ENCODE peak calls at places on chromosomes 6 and 20, in nine cellular contexts. One of them, this sample, is unnamed.
A peak's percentile ranks its signal among the peaks of the same experiment; 100 is the strongest.

GRCh38 chr6:128415387-128415786 is 105.0 kb downstream of the PTPRK start:
- DNase-seq in thoracic aorta: no peak
- DNase-seq in progenitor cell of endocrine pancreas: no peak
- DNase-seq in BJ: no peak
- DNase-seq in upper lobe of right lung: no peak
- DNase-seq in CD8-positive, alpha-beta T cell: no peak
- DNase-seq in IMR-90: no peak
- DNase-seq in LNCaP clone FGC: no peak
- DNase-seq in lower lobe of right lung: no peak
- DNase-seq in this sample: no peak

GRCh38 chr6:77361018-77361417 is 102.3 kb downstream of the HTR1B start:
- DNase-seq in thoracic aorta: no peak
- DNase-seq in progenitor cell of endocrine pancreas: no peak
- DNase-seq in BJ: no peak
- DNase-seq in upper lobe of right lung: no peak
- DNase-seq in CD8-positive, alpha-beta T cell: no peak
- DNase-seq in IMR-90: no peak
- DNase-seq in LNCaP clone FGC: no peak
- DNase-seq in lower lobe of right lung: no peak
- DNase-seq in this sample: no peak

GRCh38 chr6:31363809-31364208 is 6.8 kb upstream of the HLA-B start:
- DNase-seq in thoracic aorta: no peak
- DNase-seq in progenitor cell of endocrine pancreas: no peak
- DNase-seq in BJ: no peak
- DNase-seq in upper lobe of right lung: no peak
- DNase-seq in CD8-positive, alpha-beta T cell: no peak
- DNase-seq in IMR-90: no peak
- DNase-seq in LNCaP clone FGC: no peak
- DNase-seq in lower lobe of right lung: no peak
- DNase-seq in this sample: no peak

GRCh38 chr20:4243071-4243470 is 227.7 kb upstream of the RNF24 start:
- DNase-seq in thoracic aorta: no peak
- DNase-seq in progenitor cell of endocrine pancreas: no peak
- DNase-seq in BJ: no peak
- DNase-seq in upper lobe of right lung: no peak
- DNase-seq in CD8-positive, alpha-beta T cell: no peak
- DNase-seq in IMR-90: no peak
- DNase-seq in LNCaP clone FGC: no peak
- DNase-seq in lower lobe of right lung: no peak
- DNase-seq in this sample: no peak

GRCh38 chr6:37868447-37868825 is 48.9 kb downstream of the ZFAND3 start:
- DNase-seq in thoracic aorta: no peak
- DNase-seq in progenitor cell of endocrine pancreas: no peak
- DNase-seq in BJ: peak; percentile 17
- DNase-seq in upper lobe of right lung: no peak
- DNase-seq in CD8-positive, alpha-beta T cell: no peak
- DNase-seq in IMR-90: peak; percentile 59
- DNase-seq in LNCaP clone FGC: no peak
- DNase-seq in lower lobe of right lung: no peak
- DNase-seq in this sample: no peak

GRCh38 chr6:98927534-98927933 is 20.2 kb downstream of the FBXL4 start:
- DNase-seq in thoracic aorta: no peak
- DNase-seq in progenitor cell of endocrine pancreas: no peak
- DNase-seq in BJ: no peak
- DNase-seq in upper lobe of right lung: no peak
- DNase-seq in CD8-positive, alpha-beta T cell: no peak
- DNase-seq in IMR-90: no peak
- DNase-seq in LNCaP clone FGC: no peak
- DNase-seq in lower lobe of right lung: no peak
- DNase-seq in this sample: no peak

GRCh38 chr20:51757226-51757625 is 11.0 kb downstream of the ATP9A start:
- DNase-seq in thoracic aorta: no peak
- DNase-seq in progenitor cell of endocrine pancreas: no peak
- DNase-seq in BJ: no peak
- DNase-seq in upper lobe of right lung: no peak
- DNase-seq in CD8-positive, alpha-beta T cell: no peak
- DNase-seq in IMR-90: no peak
- DNase-seq in LNCaP clone FGC: peak; percentile 54
- DNase-seq in lower lobe of right lung: no peak
- DNase-seq in this sample: no peak

GRCh38 chr20:58634121-58634817 is 16.8 kb upstream of the STX16 start:
- DNase-seq in thoracic aorta: no peak
- DNase-seq in progenitor cell of endocrine pancreas: no peak
- DNase-seq in BJ: no peak
- DNase-seq in upper lobe of right lung: peak; percentile 28
- DNase-seq in CD8-positive, alpha-beta T cell: peak; percentile 25
- DNase-seq in IMR-90: peak; percentile 92
- DNase-seq in LNCaP clone FGC: no peak
- DNase-seq in lower lobe of right lung: no peak
- DNase-seq in this sample: no peak

GRCh38 chr6:148455225-148455624 is 112.6 kb downstream of the SASH1 start:
- DNase-seq in thoracic aorta: no peak
- DNase-seq in progenitor cell of endocrine pancreas: no peak
- DNase-seq in BJ: no peak
- DNase-seq in upper lobe of right lung: no peak
- DNase-seq in CD8-positive, alpha-beta T cell: no peak
- DNase-seq in IMR-90: peak; percentile 90
- DNase-seq in LNCaP clone FGC: no peak
- DNase-seq in lower lobe of right lung: no peak
- DNase-seq in this sample: no peak

GRCh38 chr20:21523398-21523868 is 9.6 kb upstream of the NKX2-2 start:
- DNase-seq in thoracic aorta: no peak
- DNase-seq in progenitor cell of endocrine pancreas: no peak
- DNase-seq in BJ: no peak
- DNase-seq in upper lobe of right lung: no peak
- DNase-seq in CD8-positive, alpha-beta T cell: no peak
- DNase-seq in IMR-90: no peak
- DNase-seq in LNCaP clone FGC: no peak
- DNase-seq in lower lobe of right lung: no peak
- DNase-seq in this sample: peak; percentile 57

GRCh38 chr6:20877008-20877937 is 343.0 kb downstream of the CDKAL1 start:
- DNase-seq in thoracic aorta: peak; percentile 25
- DNase-seq in progenitor cell of endocrine pancreas: no peak
- DNase-seq in BJ: peak; percentile 80
- DNase-seq in upper lobe of right lung: peak; percentile 64
- DNase-seq in CD8-positive, alpha-beta T cell: no peak
- DNase-seq in IMR-90: peak; percentile 97
- DNase-seq in LNCaP clone FGC: no peak
- DNase-seq in lower lobe of right lung: no peak
- DNase-seq in this sample: no peak

GRCh38 chr20:4261333-4262284 is 246.3 kb upstream of the RNF24 start:
- DNase-seq in thoracic aorta: no peak
- DNase-seq in progenitor cell of endocrine pancreas: no peak
- DNase-seq in BJ: no peak
- DNase-seq in upper lobe of right lung: no peak
- DNase-seq in CD8-positive, alpha-beta T cell: no peak
- DNase-seq in IMR-90: peak; percentile 56
- DNase-seq in LNCaP clone FGC: no peak
- DNase-seq in lower lobe of right lung: no peak
- DNase-seq in this sample: no peak

GRCh38 chr6:33904050-33904827 is 100.4 kb upstream of the MLN start:
- DNase-seq in thoracic aorta: no peak
- DNase-seq in progenitor cell of endocrine pancreas: no peak
- DNase-seq in BJ: no peak
- DNase-seq in upper lobe of right lung: peak; percentile 63
- DNase-seq in CD8-positive, alpha-beta T cell: peak; percentile 78
- DNase-seq in IMR-90: no peak
- DNase-seq in LNCaP clone FGC: no peak
- DNase-seq in lower lobe of right lung: peak; percentile 34
- DNase-seq in this sample: no peak

GRCh38 chr20:21323640-21324039 is 20.5 kb downstream of the XRN2 start:
- DNase-seq in thoracic aorta: no peak
- DNase-seq in progenitor cell of endocrine pancreas: no peak
- DNase-seq in BJ: peak; percentile 19
- DNase-seq in upper lobe of right lung: no peak
- DNase-seq in CD8-positive, alpha-beta T cell: no peak
- DNase-seq in IMR-90: peak; percentile 86
- DNase-seq in LNCaP clone FGC: peak; percentile 31
- DNase-seq in lower lobe of right lung: no peak
- DNase-seq in this sample: no peak

GRCh38 chr6:5094327-5094726 is 9.2 kb downstream of the PPP1R3G start:
- DNase-seq in thoracic aorta: no peak
- DNase-seq in progenitor cell of endocrine pancreas: no peak
- DNase-seq in BJ: peak; percentile 94
- DNase-seq in upper lobe of right lung: no peak
- DNase-seq in CD8-positive, alpha-beta T cell: no peak
- DNase-seq in IMR-90: peak; percentile 98
- DNase-seq in LNCaP clone FGC: no peak
- DNase-seq in lower lobe of right lung: no peak
- DNase-seq in this sample: no peak

GRCh38 chr6:109351231-109352132 is 30.8 kb downstream of the CD164 start:
- DNase-seq in thoracic aorta: no peak
- DNase-seq in progenitor cell of endocrine pancreas: no peak
- DNase-seq in BJ: no peak
- DNase-seq in upper lobe of right lung: no peak
- DNase-seq in CD8-positive, alpha-beta T cell: no peak
- DNase-seq in IMR-90: no peak
- DNase-seq in LNCaP clone FGC: no peak
- DNase-seq in lower lobe of right lung: no peak
- DNase-seq in this sample: no peak

GRCh38 chr6:144939926-144940325 is 654.8 kb downstream of the UTRN start:
- DNase-seq in thoracic aorta: no peak
- DNase-seq in progenitor cell of endocrine pancreas: no peak
- DNase-seq in BJ: no peak
- DNase-seq in upper lobe of right lung: no peak
- DNase-seq in CD8-positive, alpha-beta T cell: no peak
- DNase-seq in IMR-90: peak; percentile 54
- DNase-seq in LNCaP clone FGC: no peak
- DNase-seq in lower lobe of right lung: no peak
- DNase-seq in this sample: no peak

GRCh38 chr6:5765141-5765760 is 241.5 kb downstream of the NRN1 start:
- DNase-seq in thoracic aorta: no peak
- DNase-seq in progenitor cell of endocrine pancreas: no peak
- DNase-seq in BJ: no peak
- DNase-seq in upper lobe of right lung: no peak
- DNase-seq in CD8-positive, alpha-beta T cell: no peak
- DNase-seq in IMR-90: no peak
- DNase-seq in LNCaP clone FGC: no peak
- DNase-seq in lower lobe of right lung: no peak
- DNase-seq in this sample: no peak

GRCh38 chr6:111417181-111417585 is 65.8 kb downstream of the REV3L start:
- DNase-seq in thoracic aorta: no peak
- DNase-seq in progenitor cell of endocrine pancreas: no peak
- DNase-seq in BJ: no peak
- DNase-seq in upper lobe of right lung: no peak
- DNase-seq in CD8-positive, alpha-beta T cell: no peak
- DNase-seq in IMR-90: peak; percentile 17
- DNase-seq in LNCaP clone FGC: peak; percentile 50
- DNase-seq in lower lobe of right lung: no peak
- DNase-seq in this sample: no peak

GRCh38 chr6:45460166-45460565 is 82.4 kb upstream of the SUPT3H start:
- DNase-seq in thoracic aorta: no peak
- DNase-seq in progenitor cell of endocrine pancreas: no peak
- DNase-seq in BJ: no peak
- DNase-seq in upper lobe of right lung: no peak
- DNase-seq in CD8-positive, alpha-beta T cell: no peak
- DNase-seq in IMR-90: no peak
- DNase-seq in LNCaP clone FGC: no peak
- DNase-seq in lower lobe of right lung: no peak
- DNase-seq in this sample: no peak
- TF ChIP-seq CTCF in thoracic aorta: no peak
- TF ChIP-seq CTCF in progenitor cell of endocrine pancreas: no peak
- TF ChIP-seq CTCF in BJ: no peak
- TF ChIP-seq CTCF in upper lobe of right lung: no peak
- TF ChIP-seq CTCF in CD8-positive, alpha-beta T cell: no peak
- TF ChIP-seq CTCF in IMR-90: no peak
- TF ChIP-seq CTCF in LNCaP clone FGC: no peak
- TF ChIP-seq CTCF in lower lobe of right lung: no peak
- TF ChIP-seq CTCF in this sample: no peak

GRCh38 chr20:50320910-50321796 is 130.5 kb downstream of the CEBPB start:
- DNase-seq in thoracic aorta: peak; percentile 80
- DNase-seq in progenitor cell of endocrine pancreas: peak; percentile 41
- DNase-seq in BJ: peak; percentile 83
- DNase-seq in upper lobe of right lung: peak; percentile 96
- DNase-seq in CD8-positive, alpha-beta T cell: no peak
- DNase-seq in IMR-90: peak; percentile 97
- DNase-seq in LNCaP clone FGC: no peak
- DNase-seq in lower lobe of right lung: peak; percentile 93
- DNase-seq in this sample: peak; percentile 89
- TF ChIP-seq CTCF in thoracic aorta: no peak
- TF ChIP-seq CTCF in progenitor cell of endocrine pancreas: no peak
- TF ChIP-seq CTCF in BJ: no peak
- TF ChIP-seq CTCF in upper lobe of right lung: no peak
- TF ChIP-seq CTCF in CD8-positive, alpha-beta T cell: no peak
- TF ChIP-seq CTCF in IMR-90: no peak
- TF ChIP-seq CTCF in LNCaP clone FGC: no peak
- TF ChIP-seq CTCF in lower lobe of right lung: no peak
- TF ChIP-seq CTCF in this sample: no peak

DNA sequence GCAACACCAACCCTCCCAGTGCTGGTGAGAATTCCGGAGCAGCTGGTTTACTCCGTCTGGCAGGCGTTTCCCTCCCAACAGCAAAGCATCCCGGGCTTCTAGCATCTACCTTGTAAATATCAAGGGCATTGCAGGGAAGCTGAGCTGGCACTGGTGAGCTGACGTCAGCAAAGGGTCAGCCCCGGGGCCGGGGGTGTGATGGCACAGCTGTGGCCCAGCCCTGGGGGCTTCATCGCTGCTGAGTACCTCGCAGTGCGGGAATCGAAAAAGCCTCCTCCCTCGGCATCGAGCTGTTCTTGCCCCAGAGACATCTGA is 16.9 kb upstream of the CHRNA4 start:
- DNase-seq in thoracic aorta: no peak
- DNase-seq in progenitor cell of endocrine pancreas: no peak
- DNase-seq in BJ: no peak
- DNase-seq in upper lobe of right lung: no peak
- DNase-seq in CD8-positive, alpha-beta T cell: no peak
- DNase-seq in IMR-90: no peak
- DNase-seq in LNCaP clone FGC: no peak
- DNase-seq in lower lobe of right lung: no peak
- DNase-seq in this sample: no peak
- TF ChIP-seq CTCF in thoracic aorta: no peak
- TF ChIP-seq CTCF in progenitor cell of endocrine pancreas: no peak
- TF ChIP-seq CTCF in BJ: no peak
- TF ChIP-seq CTCF in upper lobe of right lung: no peak
- TF ChIP-seq CTCF in CD8-positive, alpha-beta T cell: no peak
- TF ChIP-seq CTCF in IMR-90: no peak
- TF ChIP-seq CTCF in LNCaP clone FGC: no peak
- TF ChIP-seq CTCF in lower lobe of right lung: no peak
- TF ChIP-seq CTCF in this sample: no peak

GRCh38 chr6:68317366-68317765 is 317.7 kb upstream of the ADGRB3 start:
- DNase-seq in thoracic aorta: no peak
- DNase-seq in progenitor cell of endocrine pancreas: no peak
- DNase-seq in BJ: no peak
- DNase-seq in upper lobe of right lung: no peak
- DNase-seq in CD8-positive, alpha-beta T cell: no peak
- DNase-seq in IMR-90: no peak
- DNase-seq in LNCaP clone FGC: no peak
- DNase-seq in lower lobe of right lung: no peak
- DNase-seq in this sample: no peak

DNA sequence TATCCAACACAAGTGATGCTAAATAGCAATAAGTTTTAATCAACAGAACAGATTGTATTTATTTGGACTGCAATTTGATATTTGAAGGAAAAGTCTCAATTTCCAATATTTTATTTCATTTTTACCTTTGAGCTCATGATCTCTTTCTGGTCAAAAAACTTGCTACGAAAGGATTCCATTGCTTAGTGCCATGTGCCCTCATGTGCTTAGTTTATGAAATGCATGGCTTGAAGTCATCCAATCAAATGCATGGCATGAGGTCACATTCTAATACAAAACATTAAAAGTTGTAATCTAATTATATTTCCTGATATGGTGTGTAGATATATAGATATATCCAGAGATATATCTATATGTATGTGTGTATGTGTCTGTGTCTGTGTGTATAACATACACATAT is 321.2 kb upstream of the ADGRB3 start:
- DNase-seq in thoracic aorta: no peak
- DNase-seq in progenitor cell of endocrine pancreas: no peak
- DNase-seq in BJ: no peak
- DNase-seq in upper lobe of right lung: no peak
- DNase-seq in CD8-positive, alpha-beta T cell: no peak
- DNase-seq in IMR-90: no peak
- DNase-seq in LNCaP clone FGC: no peak
- DNase-seq in lower lobe of right lung: no peak
- DNase-seq in this sample: no peak
- TF ChIP-seq CTCF in thoracic aorta: no peak
- TF ChIP-seq CTCF in progenitor cell of endocrine pancreas: peak; percentile 41
- TF ChIP-seq CTCF in BJ: no peak
- TF ChIP-seq CTCF in upper lobe of right lung: no peak
- TF ChIP-seq CTCF in CD8-positive, alpha-beta T cell: no peak
- TF ChIP-seq CTCF in IMR-90: no peak
- TF ChIP-seq CTCF in LNCaP clone FGC: peak; percentile 60
- TF ChIP-seq CTCF in lower lobe of right lung: peak; percentile 12
- TF ChIP-seq CTCF in this sample: peak; percentile 59